ENCODE peak calls at places on chromosomes 2 and 18, in six cellular contexts. One of them, this sample, is unnamed.

GRCh38 chr2:17621781-17622180 is 81.3 kb downstream of the VSNL1 start:
- DNase-seq in stimulated activated CD4-positive, alpha-beta T cell treated with anti-CD3 and anti-CD28 coated beads, Interleukin-12 subunit alpha, Interleukin-12 subunit beta, amount 100 ng/mL, for 4 hours: no peak
- DNase-seq in NCI-H1092 treated with DMSO at 0.1 percent for 48 hours: no peak
- DNase-seq in NCI-H774: no peak
- DNase-seq in SK-MEL-5: no peak
- DNase-seq in trophoblast cell: no peak
- DNase-seq in this sample: no peak

GRCh38 chr2:54894467-54894866 is 155.8 kb downstream of the RTN4 start:
- DNase-seq in stimulated activated CD4-positive, alpha-beta T cell treated with anti-CD3 and anti-CD28 coated beads, Interleukin-12 subunit alpha, Interleukin-12 subunit beta, amount 100 ng/mL, for 4 hours: no peak
- DNase-seq in NCI-H1092 treated with DMSO at 0.1 percent for 48 hours: no peak
- DNase-seq in NCI-H774: no peak
- DNase-seq in SK-MEL-5: no peak
- DNase-seq in trophoblast cell: no peak
- DNase-seq in this sample: no peak

GRCh38 chr2:16773080-16773713 is 107.6 kb upstream of the CYRIA start:
- DNase-seq in stimulated activated CD4-positive, alpha-beta T cell treated with anti-CD3 and anti-CD28 coated beads, Interleukin-12 subunit alpha, Interleukin-12 subunit beta, amount 100 ng/mL, for 4 hours: no peak
- DNase-seq in NCI-H1092 treated with DMSO at 0.1 percent for 48 hours: peak; percentile 48
- DNase-seq in NCI-H774: peak; percentile 35
- DNase-seq in SK-MEL-5: peak; percentile 75
- DNase-seq in trophoblast cell: peak; percentile 71
- DNase-seq in this sample: no peak

GRCh38 chr2:15789381-15790062 is 150.8 kb upstream of the MYCN start:
- DNase-seq in stimulated activated CD4-positive, alpha-beta T cell treated with anti-CD3 and anti-CD28 coated beads, Interleukin-12 subunit alpha, Interleukin-12 subunit beta, amount 100 ng/mL, for 4 hours: no peak
- DNase-seq in NCI-H1092 treated with DMSO at 0.1 percent for 48 hours: no peak
- DNase-seq in NCI-H774: no peak
- DNase-seq in SK-MEL-5: no peak
- DNase-seq in trophoblast cell: no peak
- DNase-seq in this sample: no peak

GRCh38 chr2:188647671-188648070 is 326.5 kb upstream of the COL3A1 start:
- DNase-seq in stimulated activated CD4-positive, alpha-beta T cell treated with anti-CD3 and anti-CD28 coated beads, Interleukin-12 subunit alpha, Interleukin-12 subunit beta, amount 100 ng/mL, for 4 hours: no peak
- DNase-seq in NCI-H1092 treated with DMSO at 0.1 percent for 48 hours: no peak
- DNase-seq in NCI-H774: no peak
- DNase-seq in SK-MEL-5: no peak
- DNase-seq in trophoblast cell: no peak
- DNase-seq in this sample: no peak

GRCh38 chr2:189076131-189076530 is 102.0 kb downstream of the COL3A1 start:
- DNase-seq in stimulated activated CD4-positive, alpha-beta T cell treated with anti-CD3 and anti-CD28 coated beads, Interleukin-12 subunit alpha, Interleukin-12 subunit beta, amount 100 ng/mL, for 4 hours: no peak
- DNase-seq in NCI-H1092 treated with DMSO at 0.1 percent for 48 hours: no peak
- DNase-seq in NCI-H774: no peak
- DNase-seq in SK-MEL-5: peak; percentile 21
- DNase-seq in trophoblast cell: no peak
- DNase-seq in this sample: no peak

GRCh38 chr2:43224131-43224570 is 2.3 kb downstream of the ZFP36L2 start:
- DNase-seq in stimulated activated CD4-positive, alpha-beta T cell treated with anti-CD3 and anti-CD28 coated beads, Interleukin-12 subunit alpha, Interleukin-12 subunit beta, amount 100 ng/mL, for 4 hours: peak; percentile 65
- DNase-seq in NCI-H1092 treated with DMSO at 0.1 percent for 48 hours: no peak
- DNase-seq in NCI-H774: no peak
- DNase-seq in SK-MEL-5: peak; percentile 86
- DNase-seq in trophoblast cell: no peak
- DNase-seq in this sample: peak; percentile 58

GRCh38 chr18:55869965-55870585 is 282.1 kb upstream of the TCF4 start:
- DNase-seq in stimulated activated CD4-positive, alpha-beta T cell treated with anti-CD3 and anti-CD28 coated beads, Interleukin-12 subunit alpha, Interleukin-12 subunit beta, amount 100 ng/mL, for 4 hours: no peak
- DNase-seq in NCI-H1092 treated with DMSO at 0.1 percent for 48 hours: no peak
- DNase-seq in NCI-H774: no peak
- DNase-seq in SK-MEL-5: no peak
- DNase-seq in trophoblast cell: no peak
- DNase-seq in this sample: no peak

GRCh38 chr2:224027070-224027469 is 12.0 kb downstream of the SERPINE2 start:
- DNase-seq in stimulated activated CD4-positive, alpha-beta T cell treated with anti-CD3 and anti-CD28 coated beads, Interleukin-12 subunit alpha, Interleukin-12 subunit beta, amount 100 ng/mL, for 4 hours: no peak
- DNase-seq in NCI-H1092 treated with DMSO at 0.1 percent for 48 hours: no peak
- DNase-seq in NCI-H774: no peak
- DNase-seq in SK-MEL-5: no peak
- DNase-seq in trophoblast cell: no peak
- DNase-seq in this sample: no peak

GRCh38 chr2:188016917-188017316 is 274.8 kb upstream of the GULP1 start:
- DNase-seq in stimulated activated CD4-positive, alpha-beta T cell treated with anti-CD3 and anti-CD28 coated beads, Interleukin-12 subunit alpha, Interleukin-12 subunit beta, amount 100 ng/mL, for 4 hours: no peak
- DNase-seq in NCI-H1092 treated with DMSO at 0.1 percent for 48 hours: no peak
- DNase-seq in NCI-H774: no peak
- DNase-seq in SK-MEL-5: no peak
- DNase-seq in trophoblast cell: no peak
- DNase-seq in this sample: no peak

GRCh38 chr2:70938580-70938938 is 2.9 kb downstream of the ATP6V1B1 start:
- DNase-seq in stimulated activated CD4-positive, alpha-beta T cell treated with anti-CD3 and anti-CD28 coated beads, Interleukin-12 subunit alpha, Interleukin-12 subunit beta, amount 100 ng/mL, for 4 hours: no peak
- DNase-seq in NCI-H1092 treated with DMSO at 0.1 percent for 48 hours: no peak
- DNase-seq in NCI-H774: no peak
- DNase-seq in SK-MEL-5: no peak
- DNase-seq in trophoblast cell: no peak
- DNase-seq in this sample: no peak

GRCh38 chr2:230779607-230780006 is 67.0 kb downstream of the CAB39 start:
- DNase-seq in stimulated activated CD4-positive, alpha-beta T cell treated with anti-CD3 and anti-CD28 coated beads, Interleukin-12 subunit alpha, Interleukin-12 subunit beta, amount 100 ng/mL, for 4 hours: no peak
- DNase-seq in NCI-H1092 treated with DMSO at 0.1 percent for 48 hours: no peak
- DNase-seq in NCI-H774: no peak
- DNase-seq in SK-MEL-5: no peak
- DNase-seq in trophoblast cell: no peak
- DNase-seq in this sample: no peak

GRCh38 chr2:173210270-173211196 is 134.9 kb downstream of the MAP3K20 start:
- DNase-seq in stimulated activated CD4-positive, alpha-beta T cell treated with anti-CD3 and anti-CD28 coated beads, Interleukin-12 subunit alpha, Interleukin-12 subunit beta, amount 100 ng/mL, for 4 hours: peak; percentile 27
- DNase-seq in NCI-H1092 treated with DMSO at 0.1 percent for 48 hours: peak; percentile 76
- DNase-seq in NCI-H774: peak; percentile 81
- DNase-seq in SK-MEL-5: peak; percentile 86
- DNase-seq in trophoblast cell: peak; percentile 64
- DNase-seq in this sample: no peak

GRCh38 chr2:20169796-20170467 is 55.0 kb downstream of the SDC1 start:
- DNase-seq in stimulated activated CD4-positive, alpha-beta T cell treated with anti-CD3 and anti-CD28 coated beads, Interleukin-12 subunit alpha, Interleukin-12 subunit beta, amount 100 ng/mL, for 4 hours: no peak
- DNase-seq in NCI-H1092 treated with DMSO at 0.1 percent for 48 hours: no peak
- DNase-seq in NCI-H774: no peak
- DNase-seq in SK-MEL-5: no peak
- DNase-seq in trophoblast cell: no peak
- DNase-seq in this sample: no peak

GRCh38 chr2:215660687-215661086 is 224.8 kb upstream of the FN1 start:
- DNase-seq in stimulated activated CD4-positive, alpha-beta T cell treated with anti-CD3 and anti-CD28 coated beads, Interleukin-12 subunit alpha, Interleukin-12 subunit beta, amount 100 ng/mL, for 4 hours: no peak
- DNase-seq in NCI-H1092 treated with DMSO at 0.1 percent for 48 hours: no peak
- DNase-seq in NCI-H774: no peak
- DNase-seq in SK-MEL-5: no peak
- DNase-seq in trophoblast cell: peak; percentile 54
- DNase-seq in this sample: no peak

GRCh38 chr2:237664151-237664550 is 36.8 kb downstream of the LRRFIP1 start:
- DNase-seq in stimulated activated CD4-positive, alpha-beta T cell treated with anti-CD3 and anti-CD28 coated beads, Interleukin-12 subunit alpha, Interleukin-12 subunit beta, amount 100 ng/mL, for 4 hours: no peak
- DNase-seq in NCI-H1092 treated with DMSO at 0.1 percent for 48 hours: no peak
- DNase-seq in NCI-H774: no peak
- DNase-seq in SK-MEL-5: no peak
- DNase-seq in trophoblast cell: peak; percentile 96
- DNase-seq in this sample: no peak

GRCh38 chr2:48469731-48470130 is 60.2 kb upstream of the STON1 start:
- DNase-seq in stimulated activated CD4-positive, alpha-beta T cell treated with anti-CD3 and anti-CD28 coated beads, Interleukin-12 subunit alpha, Interleukin-12 subunit beta, amount 100 ng/mL, for 4 hours: no peak
- DNase-seq in NCI-H1092 treated with DMSO at 0.1 percent for 48 hours: no peak
- DNase-seq in NCI-H774: no peak
- DNase-seq in SK-MEL-5: no peak
- DNase-seq in trophoblast cell: no peak
- DNase-seq in this sample: no peak

GRCh38 chr2:11505652-11506610 is 27.9 kb upstream of the GREB1 start:
- DNase-seq in stimulated activated CD4-positive, alpha-beta T cell treated with anti-CD3 and anti-CD28 coated beads, Interleukin-12 subunit alpha, Interleukin-12 subunit beta, amount 100 ng/mL, for 4 hours: no peak
- DNase-seq in NCI-H1092 treated with DMSO at 0.1 percent for 48 hours: no peak
- DNase-seq in NCI-H774: no peak
- DNase-seq in SK-MEL-5: no peak
- DNase-seq in trophoblast cell: no peak
- DNase-seq in this sample: no peak